ENCODE peak calls at places on chromosomes 11 and 22, in five cellular contexts. B is left ventricle myocardium inferior, N is small intestine, M is IMR-90, U is ovary. S is an unnamed sample. For H3K36me3, the result is how much of the 10 kb centered on the place peaks cover.

GRCh38 chr11:64809781-64810241 is 540 bp downstream of the MEN1 start:
- DNase-seq in N (peak), M (no peak), B (no peak), U (no peak), S (peak)

GRCh38 chr22:19885841-19886592 is 31.3 kb upstream of the GNB1L start:
- DNase-seq in B (no peak), N (no peak), U (no peak), M (no peak), S (no peak)

GRCh38 chr22:19631899-19632670 is 82.2 kb upstream of the SEPTIN5 start:
- DNase-seq in M (peak), B (no peak), U (no peak), N (no peak), S (no peak)

GRCh38 chr11:114233755-114234154 is 62.4 kb upstream of the NNMT start:
- DNase-seq in B (no peak), N (no peak), U (no peak), M (peak), S (no peak)

GRCh38 chr22:43419371-43420080 is 7.7 kb downstream of the MPPED1 start:
- DNase-seq in M (no peak), N (no peak), U (no peak), B (no peak), S (peak)

GRCh38 chr11:101996106-101996505 is 51.1 kb upstream of the CFAP300 start:
- DNase-seq in N (no peak), B (no peak), M (no peak), U (no peak), S (no peak)

GRCh38 chr22:19412478-19412877 is 19.1 kb downstream of the HIRA start:
- DNase-seq in B (no peak), U (no peak), N (no peak), M (no peak), S (no peak)

GRCh38 chr22:50292643-50293440 is 14.6 kb downstream of the PLXNB2 start:
- DNase-seq in N (no peak), B (no peak), U (no peak), M (no peak), S (no peak)

GRCh38 chr11:117523680-117524079 is 196.0 kb downstream of the CEP164 start:
- DNase-seq in B (no peak), N (no peak), M (peak), U (no peak), S (no peak)

GRCh38 chr11:35214181-35214770 is 75.3 kb downstream of the CD44 start:
- DNase-seq in B (no peak), U (no peak), M (no peak), N (no peak), S (no peak)

GRCh38 chr11:58575377-58576020 is at the start of gene LPXN:
- DNase-seq in M (peak), N (peak), U (no peak), B (no peak), S (no peak)

GRCh38 chr11:69910519-69911309 is 91.5 kb upstream of the FGF3 start:
- DNase-seq in N (no peak), M (no peak), U (no peak), B (peak), S (no peak)

GRCh38 chr11:43921561-43922294 is 20.7 kb upstream of the C11orf96 start:
- DNase-seq in B (no peak), N (no peak), U (no peak), M (no peak), S (no peak)

GRCh38 chr11:122430490-122430889 is 225.0 kb upstream of the UBASH3B start:
- DNase-seq in M (no peak), B (no peak), N (no peak), U (no peak), S (no peak)

GRCh38 chr11:795638-796564 is 2.2 kb downstream of the SLC25A22 start:
- DNase-seq in U (peak), N (peak), M (peak), B (peak), S (peak)

GRCh38 chr11:132941024-132941646 is 591.2 kb downstream of the OPCML start:
- DNase-seq in M (peak), N (peak), U (no peak), B (no peak), S (no peak)

GRCh38 chr11:128487978-128488377 is 99.4 kb downstream of the ETS1 start:
- DNase-seq in U (no peak), M (no peak), B (no peak), N (no peak), S (no peak)

GRCh38 chr11:69512790-69513189 is 31.3 kb downstream of the LINC01488 start:
- DNase-seq in U (no peak), M (no peak), B (no peak), N (no peak), S (no peak)

GRCh38 chr11:126159719-126160344 is 51.6 kb downstream of the RPUSD4 start:
- DNase-seq in B (no peak), M (no peak), U (no peak), N (no peak), S (no peak)

GRCh38 chr11:11672764-11673163 is 51.0 kb upstream of the GALNT18 start:
- DNase-seq in N (no peak), U (no peak), B (no peak), M (no peak), S (no peak)

GRCh38 chr22:37913233-37913721 is 7.2 kb downstream of the MICALL1 start:
- DNase-seq in B (peak), M (no peak), N (no peak), U (no peak), S (no peak)

DNA sequence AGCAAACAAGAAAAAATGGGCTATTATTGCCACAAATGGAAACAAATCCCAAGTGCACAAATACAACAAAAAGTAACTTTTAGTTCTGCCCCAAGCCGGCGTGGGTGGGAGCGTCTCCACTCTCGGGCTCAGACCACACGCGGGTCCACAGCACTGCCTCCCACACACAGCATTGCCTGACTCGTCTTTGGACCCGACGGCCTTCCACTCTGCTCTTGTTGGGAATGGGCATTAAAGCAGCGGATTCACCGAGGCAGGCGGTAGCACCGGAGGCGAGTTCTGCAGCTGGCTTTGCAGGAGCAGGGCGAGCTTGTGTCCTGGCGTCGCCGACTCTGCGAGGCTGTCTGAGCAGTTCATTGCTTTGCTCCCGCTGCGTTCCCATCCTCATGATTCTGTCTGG is 23.0 kb downstream of the NADSYN1 start:
- DNase-seq in U (no peak), N (no peak), M (no peak), B (no peak), S (no peak)
- H3K36me3 ChIP-seq in U (under half), N (under half), M (half or more), B (half or more), S (half or more)

GRCh38 chr22:24426436-24426835 is 963 bp upstream of the ADORA2A start:
- DNase-seq in N (no peak), U (no peak), B (no peak), M (no peak), S (no peak)

GRCh38 chr22:24426859-24427499 is 420 bp upstream of the ADORA2A start:
- DNase-seq in U (no peak), M (no peak), N (no peak), B (no peak), S (no peak)

GRCh38 chr22:24423519-24424000 is 3.8 kb upstream of the ADORA2A start:
- DNase-seq in M (no peak), U (peak), B (peak), N (peak), S (peak)

GRCh38 chr22:24424001-24424900 is 3.1 kb upstream of the ADORA2A start:
- DNase-seq in N (no peak), M (no peak), B (no peak), U (no peak), S (no peak)

DNA sequence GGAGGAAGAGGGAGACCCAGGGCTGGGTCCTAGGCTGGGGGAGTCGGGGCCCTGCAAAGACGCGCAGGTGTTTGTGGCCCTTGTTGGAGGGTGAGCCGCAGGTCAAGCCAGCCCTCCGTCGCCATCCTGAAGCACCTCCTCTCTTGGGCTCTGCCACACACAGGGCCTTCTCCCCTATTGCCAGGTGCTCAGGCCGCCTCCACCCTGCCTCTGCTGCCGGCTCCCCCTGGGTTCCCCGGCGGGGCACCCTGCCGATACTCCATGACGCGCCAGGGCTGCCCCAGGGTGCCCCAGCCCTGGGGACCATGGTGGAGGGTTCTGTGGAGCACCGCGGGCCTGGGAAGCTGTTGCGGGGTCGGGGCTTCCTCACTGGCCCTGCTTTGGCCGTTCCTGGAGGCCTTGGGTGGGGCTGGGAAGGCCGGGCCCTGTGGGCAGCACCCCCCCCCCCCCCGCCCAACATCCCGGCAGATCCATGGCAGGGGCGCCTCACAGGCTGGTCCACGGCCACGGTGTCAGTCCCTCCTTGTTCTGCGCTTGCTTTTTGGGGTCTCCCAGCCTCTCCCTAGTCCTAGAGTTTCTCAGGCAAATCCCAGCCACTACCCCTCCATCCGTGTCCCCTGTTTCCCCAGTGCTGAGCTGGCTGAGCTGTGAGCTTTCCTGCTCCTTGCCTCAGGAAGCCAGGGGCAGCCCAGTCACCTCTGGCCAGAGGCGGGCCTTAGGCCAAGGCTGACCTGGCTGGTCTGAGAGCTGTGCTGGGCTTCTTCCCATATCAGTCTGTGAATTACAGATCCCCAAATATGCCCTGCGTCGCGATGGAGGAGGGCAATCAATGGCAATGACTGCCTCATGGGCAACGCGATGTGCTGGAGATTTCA is 2.3 kb upstream of the ADORA2A start:
- DNase-seq in B (no peak), U (no peak), M (no peak), N (no peak), S (no peak)
- H3K4me3 ChIP-seq in B (peak), U (no peak), M (no peak), N (no peak), S (peak)

GRCh38 chr22:45550891-45551290 is 48.2 kb downstream of the FBLN1 start:
- DNase-seq in B (no peak), M (no peak), U (no peak), N (no peak), S (no peak)

GRCh38 chr22:45550416-45550815 is 47.7 kb downstream of the FBLN1 start:
- DNase-seq in M (no peak), U (no peak), B (no peak), N (no peak), S (no peak)

GRCh38 chr22:45548441-45548840 is 45.8 kb downstream of the FBLN1 start:
- DNase-seq in N (no peak), U (peak), B (no peak), M (no peak), S (no peak)

GRCh38 chr22:45549739-45550138 is 47.1 kb downstream of the FBLN1 start:
- DNase-seq in N (no peak), U (no peak), B (no peak), M (no peak), S (no peak)

DNA sequence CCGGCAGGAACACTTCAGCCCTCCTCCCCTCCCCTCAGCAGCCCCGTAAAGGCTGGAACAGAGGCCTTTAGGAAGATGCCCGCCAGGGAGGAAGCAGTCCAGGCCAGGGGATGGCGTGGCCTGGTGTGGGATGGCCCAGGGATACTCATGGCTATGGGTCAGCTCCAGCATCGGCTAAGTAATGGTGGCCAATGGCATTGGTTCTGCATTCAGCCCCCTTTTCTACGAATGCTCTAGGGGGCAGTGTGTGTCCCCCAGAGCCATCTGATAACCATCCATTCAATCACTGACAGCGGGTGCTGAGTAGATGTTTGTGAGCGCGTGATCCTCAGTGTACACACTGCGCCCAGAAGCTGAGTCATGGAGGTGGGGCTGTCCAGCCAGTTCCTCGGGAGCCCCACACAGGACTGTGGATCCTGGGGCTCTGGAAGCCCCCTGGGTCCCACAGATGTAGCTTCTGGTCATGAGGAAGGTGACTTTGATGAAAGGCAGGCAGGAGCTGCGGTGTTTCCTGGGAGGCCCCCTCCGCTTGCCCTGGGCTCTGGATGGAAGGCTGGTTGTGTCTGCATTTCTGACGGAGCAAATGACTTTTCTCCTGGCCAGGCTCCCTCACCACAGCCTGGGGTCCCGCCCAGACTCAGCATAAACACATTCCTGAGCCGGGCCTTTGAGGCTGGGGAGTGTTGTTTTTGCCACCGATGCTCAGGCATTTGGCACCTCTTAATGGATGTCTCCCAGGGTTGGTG is 46.5 kb downstream of the FBLN1 start:
- DNase-seq in N (no peak), M (peak), U (peak), B (peak), S (peak)
- H3K27ac ChIP-seq in N (no peak), M (peak), U (peak), B (peak), S (peak)

GRCh38 chr11:67250059-67251043 is 15.9 kb upstream of the GRK2 start:
- DNase-seq in M (no peak), U (no peak), B (no peak), N (no peak), S (no peak)
- H3K36me3 ChIP-seq in M (half or more), U (under half), B (half or more), N (under half), S (half or more)

DNA sequence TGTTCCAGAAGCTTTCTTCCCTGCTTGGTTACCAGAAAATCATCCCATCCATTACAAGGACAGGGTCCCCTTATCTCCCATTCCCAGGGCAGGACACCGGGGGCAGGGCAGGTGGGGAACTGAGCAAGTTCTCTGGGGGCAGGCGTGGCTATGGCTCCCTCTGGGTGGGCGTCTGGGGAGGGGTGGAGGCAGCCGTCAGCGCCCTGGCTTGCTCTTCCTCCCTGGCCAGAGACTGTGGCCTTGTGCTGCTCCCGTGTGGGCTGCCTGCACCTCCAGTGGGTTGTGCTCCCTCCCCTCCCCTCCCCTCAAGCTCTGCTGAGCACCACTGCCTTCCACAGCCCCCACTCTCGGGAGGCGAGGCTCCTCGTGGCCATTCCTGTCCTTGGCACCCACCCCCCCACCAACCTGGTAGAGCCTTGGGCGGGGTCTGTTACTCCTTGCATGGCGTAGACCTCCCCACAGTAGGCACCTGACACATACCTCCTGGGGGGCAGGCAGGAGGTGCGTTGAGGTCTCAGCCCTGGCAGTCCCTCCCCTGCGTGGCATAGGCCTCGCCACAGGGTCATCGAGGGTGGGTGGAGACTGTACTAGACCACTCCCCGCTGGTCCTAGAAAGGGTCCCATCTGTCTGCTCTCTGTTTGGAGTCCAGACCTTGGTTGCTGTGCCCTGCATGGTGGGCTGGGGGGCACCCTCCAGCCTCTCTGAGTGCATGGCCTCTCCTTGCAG is 24.2 kb upstream of the PPP6R3 start:
- DNase-seq in M (no peak), B (no peak), N (no peak), U (no peak), S (no peak)
- H3K4me3 ChIP-seq in M (no peak), B (no peak), N (no peak), U (no peak), S (no peak)

GRCh38 chr11:73323464-73323863 is 15.4 kb downstream of the ARHGEF17 start:
- DNase-seq in N (no peak), U (peak), B (peak), M (peak), S (peak)

GRCh38 chr11:73325036-73325981 is 17.2 kb downstream of the ARHGEF17 start:
- DNase-seq in B (peak), N (no peak), M (peak), U (no peak), S (no peak)

GRCh38 chr11:73322986-73323306 is 14.9 kb downstream of the ARHGEF17 start:
- DNase-seq in B (no peak), M (no peak), N (no peak), U (no peak), S (no peak)

GRCh38 chr11:73324665-73325035 is 16.6 kb downstream of the ARHGEF17 start:
- DNase-seq in U (no peak), B (no peak), N (no peak), M (no peak), S (no peak)

DNA sequence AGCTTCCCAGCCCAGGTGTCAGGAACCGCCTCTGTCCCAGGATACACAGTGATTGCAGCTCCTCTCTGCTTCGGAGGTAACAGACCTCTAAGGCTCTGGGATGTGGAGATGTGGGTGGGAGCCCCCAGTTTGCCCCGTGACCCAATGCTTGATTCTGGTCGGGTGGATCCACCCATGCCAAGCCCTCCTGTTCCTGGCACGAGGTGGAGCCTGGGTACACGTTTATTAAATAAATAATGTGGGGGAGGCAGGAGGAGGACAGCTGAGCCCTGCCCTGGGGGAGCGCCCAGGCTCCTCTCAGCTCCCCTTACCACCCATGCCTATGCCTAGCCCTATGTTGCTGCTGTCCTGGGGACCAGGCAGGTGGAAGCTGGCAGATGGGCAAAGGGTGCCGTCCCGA is 16.0 kb downstream of the ARHGEF17 start:
- DNase-seq in M (no peak), U (no peak), N (no peak), B (no peak), S (peak)
- H3K27ac ChIP-seq in M (peak), U (peak), N (no peak), B (peak), S (peak)

DNA sequence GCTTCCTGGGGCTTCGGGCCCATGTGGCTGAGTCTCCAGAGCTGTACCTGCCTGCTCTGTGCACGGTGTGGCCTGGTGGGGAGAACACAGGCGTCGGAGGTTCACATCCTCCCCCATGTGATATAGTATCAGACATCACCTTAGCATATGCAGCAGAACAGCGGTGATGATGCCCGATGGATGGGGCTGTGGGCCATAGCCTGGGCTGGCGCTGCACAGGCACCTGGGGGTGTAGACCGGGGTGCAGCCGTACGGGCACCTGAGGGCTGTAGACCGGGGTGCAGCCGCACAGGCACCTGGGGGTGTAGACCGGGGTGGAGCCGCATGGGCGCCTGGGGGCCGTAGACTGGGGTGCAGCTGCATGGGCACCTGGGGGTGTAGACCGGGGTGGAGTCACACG is 29.2 kb downstream of the NADSYN1 start:
- DNase-seq in U (no peak), M (no peak), B (no peak), N (no peak), S (no peak)
- H3K36me3 ChIP-seq in U (under half), M (half or more), B (half or more), N (under half), S (half or more)

GRCh38 chr11:2270322-2271076 is at the start of gene ASCL2:
- DNase-seq in M (no peak), N (peak), U (peak), B (no peak), S (peak)

GRCh38 chr11:2272241-2272945 is 2.0 kb upstream of the ASCL2 start:
- DNase-seq in M (no peak), N (no peak), U (peak), B (no peak), S (peak)

GRCh38 chr11:2269601-2270321 is 627 bp downstream of the ASCL2 start:
- DNase-seq in U (peak), M (peak), N (peak), B (no peak), S (peak)

GRCh38 chr11:2271327-2272240 is 1.2 kb upstream of the ASCL2 start:
- DNase-seq in B (no peak), N (no peak), M (no peak), U (peak), S (peak)

GRCh38 chr11:2271077-2271326 is 614 bp upstream of the ASCL2 start:
- DNase-seq in B (peak), N (peak), U (no peak), M (no peak), S (peak)
- H3K4me3 ChIP-seq in B (peak), N (no peak), U (no peak), M (no peak), S (peak)

GRCh38 chr11:73345481-73346147 is 30.6 kb upstream of the RELT start:
- DNase-seq in B (no peak), U (no peak), N (no peak), M (no peak), S (no peak)
- H3K27ac ChIP-seq in B (peak), U (no peak), N (no peak), M (no peak), S (no peak)